ENCODE peak calls at places on chromosomes 1 and 21, in seven cellular contexts. One of them, this sample, is unnamed.

GRCh38 chr1:39301606-39302005 is 97.1 kb downstream of the MACF1 start:
- DNase-seq in Peyer's patch: no peak
- DNase-seq in astrocyte: peak; percentile 7
- DNase-seq in IMR-90: peak; percentile 60
- DNase-seq in SJCRH30: no peak
- DNase-seq in mesendoderm: no peak
- DNase-seq in heart right ventricle: no peak
- DNase-seq in this sample: no peak

GRCh38 chr1:208351838-208352237 is 107.7 kb upstream of the PLXNA2 start:
- DNase-seq in Peyer's patch: no peak
- DNase-seq in astrocyte: no peak
- DNase-seq in IMR-90: no peak
- DNase-seq in SJCRH30: no peak
- DNase-seq in mesendoderm: peak; percentile 61
- DNase-seq in heart right ventricle: no peak
- DNase-seq in this sample: no peak

GRCh38 chr1:62398377-62398776 is 38.5 kb upstream of the USP1 start:
- DNase-seq in Peyer's patch: no peak
- DNase-seq in astrocyte: peak; percentile 89
- DNase-seq in IMR-90: peak; percentile 71
- DNase-seq in SJCRH30: no peak
- DNase-seq in mesendoderm: no peak
- DNase-seq in heart right ventricle: no peak
- DNase-seq in this sample: no peak

GRCh38 chr1:156870734-156871133 is 10.1 kb downstream of the NTRK1 start:
- DNase-seq in Peyer's patch: no peak
- DNase-seq in astrocyte: peak; percentile 85
- DNase-seq in IMR-90: peak; percentile 93
- DNase-seq in SJCRH30: no peak
- DNase-seq in mesendoderm: no peak
- DNase-seq in heart right ventricle: no peak
- DNase-seq in this sample: no peak

GRCh38 chr1:55046871-55047270 is 7.5 kb downstream of the PCSK9 start:
- DNase-seq in Peyer's patch: peak; percentile 30
- DNase-seq in astrocyte: no peak
- DNase-seq in IMR-90: no peak
- DNase-seq in SJCRH30: no peak
- DNase-seq in mesendoderm: no peak
- DNase-seq in heart right ventricle: no peak
- DNase-seq in this sample: no peak

GRCh38 chr1:23966973-23967493 is 7.4 kb downstream of the PNRC2 start:
- DNase-seq in Peyer's patch: no peak
- DNase-seq in astrocyte: no peak
- DNase-seq in IMR-90: no peak
- DNase-seq in SJCRH30: no peak
- DNase-seq in mesendoderm: no peak
- DNase-seq in heart right ventricle: no peak
- DNase-seq in this sample: no peak

GRCh38 chr1:168920456-168921094 is 185.9 kb upstream of the ATP1B1 start:
- DNase-seq in Peyer's patch: no peak
- DNase-seq in astrocyte: no peak
- DNase-seq in IMR-90: peak; percentile 26
- DNase-seq in SJCRH30: no peak
- DNase-seq in mesendoderm: no peak
- DNase-seq in heart right ventricle: peak; percentile 58
- DNase-seq in this sample: peak; percentile 37

GRCh38 chr21:30628109-30628508 is 6.9 kb upstream of the KRTAP20-2 start:
- DNase-seq in Peyer's patch: no peak
- DNase-seq in astrocyte: no peak
- DNase-seq in IMR-90: no peak
- DNase-seq in SJCRH30: no peak
- DNase-seq in mesendoderm: no peak
- DNase-seq in heart right ventricle: no peak
- DNase-seq in this sample: no peak

GRCh38 chr1:222370911-222371717 is 176.8 kb downstream of the HHIPL2 start:
- DNase-seq in Peyer's patch: no peak
- DNase-seq in astrocyte: peak; percentile 97
- DNase-seq in IMR-90: peak; percentile 99
- DNase-seq in SJCRH30: peak; percentile 21
- DNase-seq in mesendoderm: peak; percentile 32
- DNase-seq in heart right ventricle: no peak
- DNase-seq in this sample: no peak

GRCh38 chr1:19300211-19300610 is 11.6 kb upstream of the AKR7A3 start:
- DNase-seq in Peyer's patch: peak; percentile 29
- DNase-seq in astrocyte: no peak
- DNase-seq in IMR-90: no peak
- DNase-seq in SJCRH30: no peak
- DNase-seq in mesendoderm: no peak
- DNase-seq in heart right ventricle: no peak
- DNase-seq in this sample: no peak

GRCh38 chr1:50976890-50977574 is 7.0 kb downstream of the CDKN2C start:
- DNase-seq in Peyer's patch: peak; percentile 61
- DNase-seq in astrocyte: peak; percentile 32
- DNase-seq in IMR-90: peak; percentile 39
- DNase-seq in SJCRH30: peak; percentile 80
- DNase-seq in mesendoderm: peak; percentile 57
- DNase-seq in heart right ventricle: peak; percentile 45
- DNase-seq in this sample: peak; percentile 49

GRCh38 chr1:6962956-6963915 is 178.0 kb downstream of the CAMTA1 start:
- DNase-seq in Peyer's patch: peak; percentile 75
- DNase-seq in astrocyte: no peak
- DNase-seq in IMR-90: no peak
- DNase-seq in SJCRH30: no peak
- DNase-seq in mesendoderm: no peak
- DNase-seq in heart right ventricle: peak; percentile 76
- DNase-seq in this sample: peak; percentile 91

GRCh38 chr1:172338295-172338735 is 82.2 kb upstream of the C1orf105 start:
- DNase-seq in Peyer's patch: no peak
- DNase-seq in astrocyte: no peak
- DNase-seq in IMR-90: no peak
- DNase-seq in SJCRH30: no peak
- DNase-seq in mesendoderm: no peak
- DNase-seq in heart right ventricle: no peak
- DNase-seq in this sample: no peak

GRCh38 chr1:240941706-240942370 is 329.9 kb upstream of the GREM2 start:
- DNase-seq in Peyer's patch: no peak
- DNase-seq in astrocyte: peak; percentile 55
- DNase-seq in IMR-90: no peak
- DNase-seq in SJCRH30: no peak
- DNase-seq in mesendoderm: no peak
- DNase-seq in heart right ventricle: no peak
- DNase-seq in this sample: no peak

GRCh38 chr1:96236156-96236739 is 485.3 kb upstream of the PTBP2 start:
- DNase-seq in Peyer's patch: no peak
- DNase-seq in astrocyte: peak; percentile 45
- DNase-seq in IMR-90: peak; percentile 75
- DNase-seq in SJCRH30: peak; percentile 10
- DNase-seq in mesendoderm: peak; percentile 67
- DNase-seq in heart right ventricle: peak; percentile 16
- DNase-seq in this sample: no peak

GRCh38 chr1:241600496-241600901 is 39.7 kb downstream of the CHML start:
- DNase-seq in Peyer's patch: no peak
- DNase-seq in astrocyte: peak; percentile 27
- DNase-seq in IMR-90: peak; percentile 66
- DNase-seq in SJCRH30: no peak
- DNase-seq in mesendoderm: no peak
- DNase-seq in heart right ventricle: no peak
- DNase-seq in this sample: no peak

GRCh38 chr21:39776589-39776988 is 31.6 kb downstream of the IGSF5 start:
- DNase-seq in Peyer's patch: no peak
- DNase-seq in astrocyte: peak; percentile 85
- DNase-seq in IMR-90: no peak
- DNase-seq in SJCRH30: no peak
- DNase-seq in mesendoderm: no peak
- DNase-seq in heart right ventricle: no peak
- DNase-seq in this sample: no peak

GRCh38 chr1:205506409-205507196 is 2.1 kb downstream of the CDK18 start:
- DNase-seq in Peyer's patch: peak; percentile 64
- DNase-seq in astrocyte: no peak
- DNase-seq in IMR-90: no peak
- DNase-seq in SJCRH30: no peak
- DNase-seq in mesendoderm: no peak
- DNase-seq in heart right ventricle: no peak
- DNase-seq in this sample: no peak

GRCh38 chr1:201877877-201878339 is 10.8 kb upstream of the SHISA4 start:
- DNase-seq in Peyer's patch: no peak
- DNase-seq in astrocyte: peak; percentile 29
- DNase-seq in IMR-90: peak; percentile 63
- DNase-seq in SJCRH30: no peak
- DNase-seq in mesendoderm: peak; percentile 73
- DNase-seq in heart right ventricle: peak; percentile 57
- DNase-seq in this sample: no peak

GRCh38 chr1:46490603-46491499 is 1.2 kb downstream of the DMBX1 start:
- DNase-seq in Peyer's patch: no peak
- DNase-seq in astrocyte: no peak
- DNase-seq in IMR-90: no peak
- DNase-seq in SJCRH30: no peak
- DNase-seq in mesendoderm: no peak
- DNase-seq in heart right ventricle: no peak
- DNase-seq in this sample: no peak

GRCh38 chr1:1294250-1294890 is 13.4 kb downstream of the ACAP3 start:
- DNase-seq in Peyer's patch: no peak
- DNase-seq in astrocyte: no peak
- DNase-seq in IMR-90: no peak
- DNase-seq in SJCRH30: no peak
- DNase-seq in mesendoderm: no peak
- DNase-seq in heart right ventricle: no peak
- DNase-seq in this sample: peak; percentile 58

GRCh38 chr1:6162341-6162740 is 17.8 kb downstream of the CHD5 start:
- DNase-seq in Peyer's patch: no peak
- DNase-seq in astrocyte: no peak
- DNase-seq in IMR-90: no peak
- DNase-seq in SJCRH30: no peak
- DNase-seq in mesendoderm: no peak
- DNase-seq in heart right ventricle: no peak
- DNase-seq in this sample: no peak

GRCh38 chr1:150578278-150579109 is 916 bp downstream of the MCL1 start:
- DNase-seq in Peyer's patch: peak; percentile 68
- DNase-seq in astrocyte: peak; percentile 87
- DNase-seq in IMR-90: peak; percentile 91
- DNase-seq in SJCRH30: peak; percentile 61
- DNase-seq in mesendoderm: peak; percentile 88
- DNase-seq in heart right ventricle: peak; percentile 88
- DNase-seq in this sample: peak; percentile 67

GRCh38 chr1:155178441-155179106 is 4.9 kb downstream of the TRIM46 start:
- DNase-seq in Peyer's patch: peak; percentile 48
- DNase-seq in astrocyte: no peak
- DNase-seq in IMR-90: no peak
- DNase-seq in SJCRH30: no peak
- DNase-seq in mesendoderm: no peak
- DNase-seq in heart right ventricle: no peak
- DNase-seq in this sample: no peak

GRCh38 chr1:165851034-165851658 is 23.7 kb downstream of the UCK2 start:
- DNase-seq in Peyer's patch: no peak
- DNase-seq in astrocyte: peak; percentile 37
- DNase-seq in IMR-90: peak; percentile 40
- DNase-seq in SJCRH30: peak; percentile 21
- DNase-seq in mesendoderm: no peak
- DNase-seq in heart right ventricle: no peak
- DNase-seq in this sample: no peak

GRCh38 chr1:31769720-31770390 is 5.7 kb upstream of the ADGRB2 start:
- DNase-seq in Peyer's patch: no peak
- DNase-seq in astrocyte: no peak
- DNase-seq in IMR-90: no peak
- DNase-seq in SJCRH30: no peak
- DNase-seq in mesendoderm: peak; percentile 70
- DNase-seq in heart right ventricle: peak; percentile 73
- DNase-seq in this sample: peak; percentile 44

GRCh38 chr1:53431244-53431643 is 28.0 kb upstream of the DMRTB1 start:
- DNase-seq in Peyer's patch: no peak
- DNase-seq in astrocyte: no peak
- DNase-seq in IMR-90: no peak
- DNase-seq in SJCRH30: no peak
- DNase-seq in mesendoderm: no peak
- DNase-seq in heart right ventricle: no peak
- DNase-seq in this sample: no peak

GRCh38 chr1:53430256-53430655 is 28.9 kb upstream of the DMRTB1 start:
- DNase-seq in Peyer's patch: no peak
- DNase-seq in astrocyte: no peak
- DNase-seq in IMR-90: peak; percentile 18
- DNase-seq in SJCRH30: no peak
- DNase-seq in mesendoderm: peak; percentile 82
- DNase-seq in heart right ventricle: no peak
- DNase-seq in this sample: no peak

GRCh38 chr1:53431725-53432306 is 27.4 kb upstream of the DMRTB1 start:
- DNase-seq in Peyer's patch: no peak
- DNase-seq in astrocyte: no peak
- DNase-seq in IMR-90: no peak
- DNase-seq in SJCRH30: no peak
- DNase-seq in mesendoderm: no peak
- DNase-seq in heart right ventricle: no peak
- DNase-seq in this sample: no peak

GRCh38 chr1:53435151-53435550 is 24.0 kb upstream of the DMRTB1 start:
- DNase-seq in Peyer's patch: no peak
- DNase-seq in astrocyte: no peak
- DNase-seq in IMR-90: no peak
- DNase-seq in SJCRH30: no peak
- DNase-seq in mesendoderm: no peak
- DNase-seq in heart right ventricle: no peak
- DNase-seq in this sample: no peak

GRCh38 chr1:53430779-53431178 is 28.4 kb upstream of the DMRTB1 start:
- DNase-seq in Peyer's patch: no peak
- DNase-seq in astrocyte: no peak
- DNase-seq in IMR-90: no peak
- DNase-seq in SJCRH30: no peak
- DNase-seq in mesendoderm: peak; percentile 97
- DNase-seq in heart right ventricle: no peak
- DNase-seq in this sample: no peak
- H3K27me3 ChIP-seq in Peyer's patch: no peaks in the 10 kb centered on the region
- H3K27me3 ChIP-seq in astrocyte: peaks cover 12% of the 10 kb centered on the region
- H3K27me3 ChIP-seq in IMR-90: peaks cover 30% of the 10 kb centered on the region
- H3K27me3 ChIP-seq in SJCRH30: peaks cover 4% of the 10 kb centered on the region
- H3K27me3 ChIP-seq in mesendoderm: no peaks in the 10 kb centered on the region
- H3K27me3 ChIP-seq in heart right ventricle: peaks cover 36% of the 10 kb centered on the region
- H3K27me3 ChIP-seq in this sample: no peaks in the 10 kb centered on the region

GRCh38 chr1:84148758-84149157 is 4.7 kb downstream of the PRKACB start:
- DNase-seq in Peyer's patch: no peak
- DNase-seq in astrocyte: no peak
- DNase-seq in IMR-90: no peak
- DNase-seq in SJCRH30: no peak
- DNase-seq in mesendoderm: no peak
- DNase-seq in heart right ventricle: no peak
- DNase-seq in this sample: no peak
- H3K4me1 ChIP-seq in Peyer's patch: no peaks in the 10 kb centered on the region
- H3K4me1 ChIP-seq in astrocyte: peaks cover 9% of the 10 kb centered on the region
- H3K4me1 ChIP-seq in IMR-90: peaks cover 5% of the 10 kb centered on the region
- H3K4me1 ChIP-seq in SJCRH30: no peaks in the 10 kb centered on the region
- H3K4me1 ChIP-seq in mesendoderm: no peaks in the 10 kb centered on the region
- H3K4me1 ChIP-seq in heart right ventricle: no peaks in the 10 kb centered on the region
- H3K4me1 ChIP-seq in this sample: no peaks in the 10 kb centered on the region

GRCh38 chr1:183694636-183695035 is 41.5 kb upstream of the APOBEC4 start:
- DNase-seq in Peyer's patch: no peak
- DNase-seq in astrocyte: no peak
- DNase-seq in IMR-90: no peak
- DNase-seq in SJCRH30: no peak
- DNase-seq in mesendoderm: no peak
- DNase-seq in heart right ventricle: no peak
- DNase-seq in this sample: no peak
- H3K27me3 ChIP-seq in Peyer's patch: no peaks in the 10 kb centered on the region
- H3K27me3 ChIP-seq in astrocyte: no peaks in the 10 kb centered on the region
- H3K27me3 ChIP-seq in IMR-90: no peaks in the 10 kb centered on the region
- H3K27me3 ChIP-seq in SJCRH30: no peaks in the 10 kb centered on the region
- H3K27me3 ChIP-seq in mesendoderm: no peaks in the 10 kb centered on the region
- H3K27me3 ChIP-seq in heart right ventricle: no peaks in the 10 kb centered on the region
- H3K27me3 ChIP-seq in this sample: no peaks in the 10 kb centered on the region

GRCh38 chr21:45332415-45332814 is 44.7 kb upstream of the POFUT2 start:
- DNase-seq in Peyer's patch: no peak
- DNase-seq in astrocyte: no peak
- DNase-seq in IMR-90: no peak
- DNase-seq in SJCRH30: no peak
- DNase-seq in mesendoderm: no peak
- DNase-seq in heart right ventricle: no peak
- DNase-seq in this sample: no peak
- H3K4me1 ChIP-seq in Peyer's patch: no peaks in the 10 kb centered on the region
- H3K4me1 ChIP-seq in astrocyte: peaks cover 24% of the 10 kb centered on the region
- H3K4me1 ChIP-seq in IMR-90: peaks cover 38% of the 10 kb centered on the region
- H3K4me1 ChIP-seq in SJCRH30: peaks cover 38% of the 10 kb centered on the region
- H3K4me1 ChIP-seq in mesendoderm: peaks cover 10% of the 10 kb centered on the region
- H3K4me1 ChIP-seq in heart right ventricle: no peaks in the 10 kb centered on the region
- H3K4me1 ChIP-seq in this sample: no peaks in the 10 kb centered on the region